ENCODE peak calls at places on chromosome 6, in six cellular contexts. U is GM20000; C is effector memory CD4-positive, alpha-beta T cell; H is HEK293T; B is WERI-Rb-1; V is DMS79. Q is an unnamed sample.

GRCh38 chr6:121596441-121596840 is 161.0 kb downstream of the GJA1 start:
- DNase-seq in U (no peak), C (no peak), H (no peak), B (no peak), V (no peak), Q (no peak)

GRCh38 chr6:85484941-85485340 is 35.1 kb downstream of the NT5E start:
- DNase-seq in U (no peak), C (no peak), H (no peak), B (no peak), V (no peak), Q (peak)

GRCh38 chr6:26295691-26296555 is 69.1 kb upstream of the BTN3A2 start:
- DNase-seq in U (peak), C (no peak), H (no peak), B (no peak), V (no peak), Q (no peak)

GRCh38 chr6:80331522-80331921 is 225.1 kb downstream of the BCKDHB start:
- DNase-seq in U (no peak), C (no peak), H (no peak), B (no peak), V (peak), Q (peak)

GRCh38 chr6:67544851-67545452 is 1090.1 kb upstream of the ADGRB3 start:
- DNase-seq in U (no peak), C (no peak), H (no peak), B (no peak), V (no peak), Q (no peak)

GRCh38 chr6:165770430-165771082 is 107.5 kb upstream of the PDE10A start:
- DNase-seq in U (no peak), C (no peak), H (no peak), B (no peak), V (no peak), Q (no peak)

GRCh38 chr6:8570241-8570924 is 135.0 kb upstream of the SLC35B3 start:
- DNase-seq in U (no peak), C (no peak), H (no peak), B (no peak), V (no peak), Q (no peak)

GRCh38 chr6:17600527-17601388 is 656 bp downstream of the FAM8A1 start:
- DNase-seq in U (peak), C (peak), H (peak), B (peak), V (no peak), Q (peak)

GRCh38 chr6:5763871-5764270 is 242.9 kb downstream of the NRN1 start:
- DNase-seq in U (peak), C (no peak), H (no peak), B (no peak), V (no peak), Q (peak)

GRCh38 chr6:2714359-2714895 is 36.3 kb downstream of the MYLK4 start:
- DNase-seq in U (no peak), C (no peak), H (no peak), B (no peak), V (no peak), Q (no peak)

GRCh38 chr6:16320533-16321340 is 82.3 kb downstream of the GMPR start:
- DNase-seq in U (no peak), C (no peak), H (no peak), B (peak), V (no peak), Q (peak)

GRCh38 chr6:6546318-6547110 is 42.0 kb upstream of the LY86 start:
- DNase-seq in U (peak), C (no peak), H (peak), B (peak), V (no peak), Q (peak)

GRCh38 chr6:136952714-136953260 is 30.7 kb downstream of the SLC35D3 start:
- DNase-seq in U (no peak), C (no peak), H (no peak), B (peak), V (no peak), Q (peak)

GRCh38 chr6:110217255-110217654 is 37.0 kb downstream of the CDC40 start:
- DNase-seq in U (no peak), C (no peak), H (no peak), B (no peak), V (no peak), Q (no peak)

GRCh38 chr6:43715056-43715788 is 27.6 kb upstream of the MRPS18A start:
- DNase-seq in U (peak), C (no peak), H (no peak), B (no peak), V (no peak), Q (no peak)

GRCh38 chr6:37244430-37245310 is 12.9 kb upstream of the TBC1D22B start:
- DNase-seq in U (no peak), C (no peak), H (no peak), B (no peak), V (peak), Q (no peak)

GRCh38 chr6:43229803-43230239 is 540 bp upstream of the DNPH1 start:
- DNase-seq in U (no peak), C (no peak), H (no peak), B (no peak), V (no peak), Q (no peak)

GRCh38 chr6:31622678-31623077 is 2.2 kb downstream of the PRRC2A start:
- DNase-seq in U (no peak), C (no peak), H (no peak), B (no peak), V (no peak), Q (no peak)

GRCh38 chr6:128515550-128516513 is 4.6 kb downstream of the PTPRK start:
- DNase-seq in U (no peak), C (no peak), H (no peak), B (no peak), V (no peak), Q (no peak)

GRCh38 chr6:30748851-30749540 is 4.6 kb upstream of the IER3 start:
- DNase-seq in U (no peak), C (no peak), H (no peak), B (no peak), V (no peak), Q (no peak)

GRCh38 chr6:90466191-90466940 is 120.5 kb downstream of the MAP3K7 start:
- DNase-seq in U (no peak), C (no peak), H (no peak), B (no peak), V (no peak), Q (no peak)

GRCh38 chr6:5871296-5871695 is 135.4 kb downstream of the NRN1 start:
- DNase-seq in U (no peak), C (no peak), H (no peak), B (no peak), V (no peak), Q (no peak)

GRCh38 chr6:15987569-15987968 is 141.3 kb upstream of the MYLIP start:
- DNase-seq in U (no peak), C (no peak), H (no peak), B (no peak), V (no peak), Q (peak)

GRCh38 chr6:159691963-159692287 is 1.1 kb downstream of the SOD2 start:
- DNase-seq in U (peak), C (no peak), H (peak), B (no peak), V (no peak), Q (no peak)

GRCh38 chr6:164756142-164756541 is 553.3 kb downstream of the C6orf118 start:
- DNase-seq in U (no peak), C (no peak), H (no peak), B (peak), V (no peak), Q (peak)

GRCh38 chr6:150915156-150915555 is 49.7 kb downstream of the MTHFD1L start:
- DNase-seq in U (no peak), C (no peak), H (no peak), B (no peak), V (no peak), Q (no peak)

GRCh38 chr6:167679791-167680604 is 146.7 kb upstream of the AFDN start:
- DNase-seq in U (no peak), C (no peak), H (no peak), B (no peak), V (no peak), Q (no peak)

GRCh38 chr6:167921831-167922230 is 75.6 kb upstream of the KIF25 start:
- DNase-seq in U (no peak), C (no peak), H (no peak), B (no peak), V (no peak), Q (no peak)

GRCh38 chr6:11911535-11911934 is 100.6 kb upstream of the HIVEP1 start:
- DNase-seq in U (no peak), C (no peak), H (no peak), B (no peak), V (no peak), Q (no peak)

GRCh38 chr6:155078331-155078745 is 83.2 kb downstream of the TIAM2 start:
- DNase-seq in U (no peak), C (no peak), H (no peak), B (peak), V (no peak), Q (no peak)

GRCh38 chr6:2873643-2874042 is 29.5 kb downstream of the SERPINB9 start:
- DNase-seq in U (no peak), C (no peak), H (no peak), B (no peak), V (no peak), Q (no peak)

GRCh38 chr6:42720739-42721138 is 1.7 kb downstream of the PRPH2 start:
- DNase-seq in U (no peak), C (no peak), H (no peak), B (no peak), V (no peak), Q (no peak)

GRCh38 chr6:41306187-41306854 is 19.8 kb upstream of the TREM1 start:
- DNase-seq in U (peak), C (peak), H (peak), B (peak), V (no peak), Q (no peak)

GRCh38 chr6:56278186-56278585 is 30.8 kb upstream of the COL21A1 start:
- DNase-seq in U (no peak), C (no peak), H (no peak), B (no peak), V (no peak), Q (no peak)

GRCh38 chr6:17583811-17584210 is 16.3 kb upstream of the FAM8A1 start:
- DNase-seq in U (no peak), C (no peak), H (no peak), B (no peak), V (no peak), Q (no peak)

Q was measured in NCI-H524.